ENCODE peak calls at places on chromosome 11, in seven cellular contexts. C is H9, X is neuronal stem cell, S is fibroblast of lung, L is heart left ventricle, D is esophagus muscularis mucosa, H is keratinocyte. W is an unnamed sample.

GRCh38 chr11:99068832-99069231 is 48.1 kb downstream of the CNTN5 start:
- DNase-seq in S (no peak), X (no peak), C (no peak), L (no peak), D (no peak), H (no peak), W (no peak)

GRCh38 chr11:130037058-130037457 is 32.6 kb upstream of the APLP2 start:
- DNase-seq in L (no peak), S (peak; percentile 90), H (peak; percentile 71), C (no peak), X (no peak), D (no peak), W (no peak)

GRCh38 chr11:62324738-62325556 is 12.3 kb upstream of the ASRGL1 start:
- DNase-seq in C (peak; percentile 89), L (peak; percentile 23), H (no peak), S (no peak), D (no peak), X (peak; percentile 38), W (peak; percentile 31)

GRCh38 chr11:101862410-101863233 is 52.2 kb upstream of the CEP126 start:
- DNase-seq in S (peak; percentile 75), X (peak; percentile 12), C (peak; percentile 50), L (no peak), D (no peak), H (no peak), W (no peak)

GRCh38 chr11:3840870-3841425 is at the start of gene RHOG:
- DNase-seq in D (peak; percentile 95), L (peak; percentile 90), X (peak; percentile 58), S (peak; percentile 76), C (peak; percentile 85), H (no peak), W (peak; percentile 87)

GRCh38 chr11:20000393-20001134 is 159.7 kb downstream of the DBX1 start:
- DNase-seq in L (peak; percentile 28), X (peak; percentile 87), S (no peak), H (no peak), D (no peak), C (peak; percentile 96), W (peak; percentile 51)

GRCh38 chr11:16779436-16779835 is 41.0 kb downstream of the C11orf58 start:
- DNase-seq in C (peak; percentile 69), L (no peak), D (no peak), S (no peak), H (no peak), X (no peak), W (no peak)

GRCh38 chr11:110424775-110425444 is 4.8 kb upstream of the FDX1 start:
- DNase-seq in S (no peak), D (no peak), X (no peak), L (no peak), C (no peak), H (no peak), W (no peak)

GRCh38 chr11:116563713-116564050 is 209.1 kb downstream of the BUD13 start:
- DNase-seq in S (no peak), X (no peak), D (no peak), C (no peak), H (no peak), L (no peak), W (no peak)

GRCh38 chr11:108543316-108543955 is 45.3 kb upstream of the POGLUT3 start:
- DNase-seq in X (no peak), C (no peak), H (peak; percentile 25), L (no peak), D (no peak), S (no peak), W (no peak)

GRCh38 chr11:13076961-13077360 is 67.8 kb downstream of the RASSF10 start:
- DNase-seq in D (peak; percentile 82), H (peak; percentile 69), L (no peak), S (no peak), X (no peak), C (no peak), W (no peak)

GRCh38 chr11:125165664-125166346 is 1.3 kb downstream of the PKNOX2 start:
- DNase-seq in D (no peak), H (no peak), X (no peak), L (no peak), C (no peak), S (peak; percentile 46), W (no peak)

DNA sequence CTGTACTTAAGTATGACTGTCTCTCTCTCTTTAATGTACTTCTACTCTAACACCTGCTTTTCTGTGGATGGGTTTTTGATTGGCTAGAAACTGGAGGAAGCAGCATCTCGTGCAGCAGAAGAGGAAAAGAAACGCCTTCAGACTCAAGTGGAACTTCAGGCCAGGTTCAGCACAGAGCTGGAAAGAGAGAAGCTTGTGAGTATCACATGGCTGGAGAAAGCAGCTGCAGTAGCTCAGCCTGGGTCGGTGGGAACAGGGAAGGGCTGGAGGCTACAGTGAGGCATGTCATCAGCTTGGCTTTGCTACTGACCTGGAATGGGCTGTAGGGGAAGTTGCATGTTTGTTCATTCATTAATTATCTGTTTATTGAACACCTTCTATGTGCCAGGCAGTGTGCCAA is 74.2 kb downstream of the SWAP70 start:
- DNase-seq in X (no peak), S (no peak), D (no peak), C (no peak), H (no peak), L (no peak), W (no peak)
- H3K4me1 ChIP-seq in X (no peaks in the 10 kb centered on the region), S (no peaks in the 10 kb centered on the region), D (no peaks in the 10 kb centered on the region), C (no peaks in the 10 kb centered on the region), H (peaks cover 32% of the 10 kb centered on the region), L (no peaks in the 10 kb centered on the region), W (peaks cover 23% of the 10 kb centered on the region)

GRCh38 chr11:931385-931784 is 5.7 kb downstream of the AP2A2 start:
- DNase-seq in D (no peak), S (no peak), X (no peak), C (no peak), H (no peak), L (no peak), W (no peak)
- H3K4me1 ChIP-seq in D (peaks cover 80% of the 10 kb centered on the region), S (no peaks in the 10 kb centered on the region), X (peaks cover 6% of the 10 kb centered on the region), C (peaks cover 13% of the 10 kb centered on the region), H (peaks cover 10% of the 10 kb centered on the region), L (peaks cover 22% of the 10 kb centered on the region), W (peaks cover 79% of the 10 kb centered on the region)

DNA sequence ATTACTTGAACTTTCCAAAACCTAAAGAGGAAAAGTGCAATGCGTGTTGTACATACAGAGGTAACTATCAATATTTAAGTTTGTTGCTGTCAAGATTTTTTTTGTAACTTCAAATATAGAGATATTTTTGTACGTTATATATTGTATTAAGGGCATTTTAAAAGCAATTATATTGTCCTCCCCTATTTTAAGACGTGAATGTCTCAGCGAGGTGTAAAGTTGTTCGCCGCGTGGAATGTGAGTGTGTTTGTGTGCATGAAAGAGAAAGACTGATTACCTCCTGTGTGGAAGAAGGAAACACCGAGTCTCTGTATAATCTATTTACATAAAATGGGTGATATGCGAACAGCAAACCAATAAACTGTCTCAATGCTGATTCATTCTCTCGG is 2.1 kb downstream of the ADM start:
- DNase-seq in S (peak; percentile 52), X (no peak), H (no peak), L (no peak), D (no peak), C (no peak), W (no peak)
- H3K4me1 ChIP-seq in S (no peaks in the 10 kb centered on the region), X (peaks cover 12% of the 10 kb centered on the region), H (peaks cover 36% of the 10 kb centered on the region), L (peaks cover 13% of the 10 kb centered on the region), D (peaks cover 82% of the 10 kb centered on the region), C (peaks cover 8% of the 10 kb centered on the region), W (peaks cover 86% of the 10 kb centered on the region)

GRCh38 chr11:2768471-2769408 is 68.9 kb upstream of the KCNQ1OT1 start:
- DNase-seq in C (no peak), H (no peak), X (no peak), D (peak; percentile 83), S (peak; percentile 85), L (no peak), W (no peak)
- H3K4me1 ChIP-seq in C (no peaks in the 10 kb centered on the region), H (peaks cover 2% of the 10 kb centered on the region), X (no peaks in the 10 kb centered on the region), D (no peaks in the 10 kb centered on the region), S (peaks cover 7% of the 10 kb centered on the region), L (no peaks in the 10 kb centered on the region), W (no peaks in the 10 kb centered on the region)

DNA sequence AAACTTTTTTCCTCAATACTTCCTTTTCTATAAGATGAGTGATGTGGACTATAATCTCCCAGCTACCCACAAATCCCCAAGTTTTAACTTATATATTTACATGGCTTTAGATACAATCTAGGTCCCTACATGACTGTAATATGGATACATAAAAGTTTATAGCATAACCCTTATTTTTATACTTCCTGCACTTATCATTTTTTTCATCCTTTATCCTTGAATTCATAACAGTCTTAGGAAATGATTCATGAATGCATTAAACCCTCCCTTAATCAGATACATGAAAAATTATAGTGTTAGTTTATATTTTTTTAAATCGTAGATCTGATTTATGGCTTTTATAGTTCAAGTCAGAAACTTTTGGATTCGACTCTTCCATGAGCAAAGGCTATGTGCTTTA is 195.8 kb downstream of the MAML2 start:
- DNase-seq in H (no peak), L (no peak), D (no peak), S (no peak), C (no peak), X (no peak), W (no peak)
- H3K4me1 ChIP-seq in H (peaks cover 30% of the 10 kb centered on the region), L (no peaks in the 10 kb centered on the region), D (peaks cover 37% of the 10 kb centered on the region), S (peaks cover 10% of the 10 kb centered on the region), C (peaks cover 4% of the 10 kb centered on the region), X (peaks cover 38% of the 10 kb centered on the region), W (peaks cover 32% of the 10 kb centered on the region)

GRCh38 chr11:134008593-134008992 is 51.8 kb upstream of the IGSF9B start:
- DNase-seq in C (no peak), S (no peak), L (no peak), H (no peak), X (no peak), D (no peak), W (no peak)
- H3K4me1 ChIP-seq in C (peaks cover 5% of the 10 kb centered on the region), S (no peaks in the 10 kb centered on the region), L (peaks cover 6% of the 10 kb centered on the region), H (no peaks in the 10 kb centered on the region), X (no peaks in the 10 kb centered on the region), D (peaks cover 16% of the 10 kb centered on the region), W (peaks cover 27% of the 10 kb centered on the region)

GRCh38 chr11:118215765-118216164 is 9.0 kb downstream of the JAML start:
- DNase-seq in H (no peak), S (no peak), L (no peak), C (no peak), X (no peak), D (no peak), W (no peak)
- H3K4me1 ChIP-seq in H (no peaks in the 10 kb centered on the region), S (no peaks in the 10 kb centered on the region), L (peaks cover 9% of the 10 kb centered on the region), C (peaks cover 21% of the 10 kb centered on the region), X (no peaks in the 10 kb centered on the region), D (no peaks in the 10 kb centered on the region), W (peaks cover 19% of the 10 kb centered on the region)

GRCh38 chr11:44346983-44347382 is 37.0 kb upstream of the ALX4 start:
- DNase-seq in S (no peak), L (no peak), H (no peak), X (no peak), C (no peak), D (no peak), W (no peak)

GRCh38 chr11:44348114-44348513 is 38.2 kb upstream of the ALX4 start:
- DNase-seq in C (no peak), H (no peak), X (no peak), L (no peak), D (no peak), S (no peak), W (no peak)

GRCh38 chr11:44351006-44351660 is 41.2 kb upstream of the ALX4 start:
- DNase-seq in H (no peak), D (no peak), S (no peak), X (no peak), C (no peak), L (no peak), W (no peak)

GRCh38 chr11:44349328-44349727 is 39.4 kb upstream of the ALX4 start:
- DNase-seq in D (no peak), X (no peak), C (no peak), S (no peak), H (no peak), L (no peak), W (no peak)

GRCh38 chr11:44348721-44349120 is 38.8 kb upstream of the ALX4 start:
- DNase-seq in L (no peak), D (no peak), S (no peak), X (no peak), H (no peak), C (no peak), W (no peak)
- H3K4me1 ChIP-seq in L (no peaks in the 10 kb centered on the region), D (no peaks in the 10 kb centered on the region), S (no peaks in the 10 kb centered on the region), X (no peaks in the 10 kb centered on the region), H (no peaks in the 10 kb centered on the region), C (no peaks in the 10 kb centered on the region), W (no peaks in the 10 kb centered on the region)

GRCh38 chr11:73322986-73323306 is 14.9 kb downstream of the ARHGEF17 start:
- DNase-seq in X (no peak), H (no peak), S (no peak), L (no peak), D (no peak), C (no peak), W (no peak)
- H3K4me1 ChIP-seq in X (peaks cover 42% of the 10 kb centered on the region), H (peaks cover 6% of the 10 kb centered on the region), S (peaks cover 77% of the 10 kb centered on the region), L (peaks cover 76% of the 10 kb centered on the region), D (peaks cover 100% of the 10 kb centered on the region), C (peaks cover 7% of the 10 kb centered on the region), W (peaks cover 100% of the 10 kb centered on the region)